ENCODE peak calls at places on chromosome X, in nine cellular contexts. S is heart left ventricle, L is right lobe of liver, W is uterus, F is esophagus muscularis mucosa, D is GM12878, J is A549, T is transverse colon, B is prostate gland. M is an unnamed sample.

GRCh38 chrX:106752101-106752678 is 25.7 kb downstream of the RNF128 start:
- DNase-seq in S (no peak), L (no peak), W (no peak), F (no peak), D (no peak), J (no peak), T (no peak), B (no peak), M (no peak)

GRCh38 chrX:38968344-38968743 is 167.1 kb downstream of the MID1IP1 start:
- DNase-seq in S (no peak), L (no peak), W (no peak), F (no peak), D (no peak), J (no peak), T (no peak), B (no peak), M (no peak)

GRCh38 chrX:53357799-53358530 is 64.5 kb downstream of the SMC1A start:
- DNase-seq in S (no peak), L (no peak), W (no peak), F (no peak), D (no peak), J (no peak), T (no peak), B (no peak), M (no peak)

GRCh38 chrX:85988353-85988752 is 59.0 kb downstream of the CHM start:
- DNase-seq in S (no peak), L (no peak), W (no peak), F (no peak), D (no peak), J (no peak), T (no peak), B (no peak), M (no peak)

GRCh38 chrX:114071412-114071811 is 512.5 kb upstream of the HTR2C start:
- DNase-seq in S (no peak), L (no peak), W (no peak), F (no peak), D (no peak), J (no peak), T (no peak), B (no peak), M (no peak)

GRCh38 chrX:87391742-87392141 is 125.9 kb upstream of the KLHL4 start:
- DNase-seq in S (no peak), L (no peak), W (no peak), F (no peak), D (no peak), J (no peak), T (no peak), B (no peak), M (no peak)

GRCh38 chrX:38006283-38006682 is at the start of gene SYTL5:
- DNase-seq in S (no peak), L (no peak), W (no peak), F (no peak), D (no peak), J (no peak), T (no peak), B (peak), M (no peak)

GRCh38 chrX:68571292-68572256 is 72.7 kb downstream of the YIPF6 start:
- DNase-seq in S (no peak), L (no peak), W (no peak), F (no peak), D (peak), J (peak), T (no peak), B (no peak), M (no peak)

GRCh38 chrX:41889317-41890025 is 33.9 kb downstream of the CASK start:
- DNase-seq in S (no peak), L (no peak), W (no peak), F (no peak), D (no peak), J (peak), T (no peak), B (no peak), M (no peak)

GRCh38 chrX:75603833-75604232 is 81.0 kb upstream of the ZDHHC15 start:
- DNase-seq in S (no peak), L (no peak), W (no peak), F (no peak), D (no peak), J (peak), T (no peak), B (no peak), M (no peak)

GRCh38 chrX:45710081-45710801 is 509.6 kb upstream of the DIPK2B start:
- DNase-seq in S (no peak), L (no peak), W (no peak), F (no peak), D (peak), J (peak), T (no peak), B (no peak), M (no peak)

GRCh38 chrX:12042615-12043014 is 95.7 kb upstream of the FRMPD4 start:
- DNase-seq in S (no peak), L (no peak), W (no peak), F (no peak), D (no peak), J (no peak), T (no peak), B (no peak), M (no peak)

GRCh38 chrX:53704854-53705253 is 18.3 kb upstream of the HUWE1 start:
- DNase-seq in S (no peak), L (no peak), W (no peak), F (no peak), D (no peak), J (no peak), T (no peak), B (no peak), M (no peak)

DNA sequence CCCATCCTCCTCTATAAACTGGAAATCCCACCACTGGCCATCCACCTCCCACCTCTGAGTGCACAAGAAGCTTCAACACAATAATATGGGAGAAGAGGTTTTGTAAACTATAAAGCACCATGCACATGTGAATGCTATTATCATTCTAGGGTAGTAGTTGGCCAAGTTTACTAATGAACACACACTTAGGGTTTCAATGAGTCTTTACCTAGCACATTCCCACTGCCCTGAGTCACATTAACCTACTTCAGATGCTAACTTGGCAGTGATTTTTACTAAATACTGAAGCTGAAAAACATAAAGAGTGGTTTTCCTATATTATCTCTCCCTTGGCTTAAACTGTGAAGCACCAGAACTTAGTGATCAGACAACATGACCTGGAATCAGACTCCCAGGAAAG is 93.9 kb downstream of the SH3KBP1 start:
- DNase-seq in S (no peak), L (no peak), W (no peak), F (no peak), D (no peak), J (no peak), T (no peak), B (no peak), M (no peak)
- H3K27ac ChIP-seq in S (no peak), L (no peak), W (no peak), F (no peak), D (peak), J (no peak), T (no peak), B (no peak), M (no peak)

GRCh38 chrX:31331045-31331444 is 259.2 kb upstream of the FTHL17 start:
- DNase-seq in S (no peak), L (no peak), W (no peak), F (no peak), D (no peak), J (no peak), T (no peak), B (no peak), M (no peak)
- TF ChIP-seq POLR2A in S (no peak), L (no peak), W (no peak), F (no peak), D (no peak), J (no peak), T (no peak), B (no peak), M (no peak)

GRCh38 chrX:153488231-153488914 is 6.4 kb upstream of the BGN start:
- DNase-seq in S (peak), L (no peak), W (no peak), F (no peak), D (no peak), J (no peak), T (no peak), B (no peak), M (no peak)
- H3K27ac ChIP-seq in S (peak), L (no peak), W (peak), F (no peak), D (no peak), J (no peak), T (no peak), B (no peak), M (peak)

GRCh38 chrX:10016516-10017132 is 49.5 kb downstream of the CLDN34 start:
- DNase-seq in S (no peak), L (no peak), W (no peak), F (no peak), D (no peak), J (no peak), T (no peak), B (peak), M (no peak)

GRCh38 chrX:10011991-10012390 is 44.8 kb downstream of the CLDN34 start:
- DNase-seq in S (no peak), L (no peak), W (no peak), F (no peak), D (no peak), J (no peak), T (no peak), B (no peak), M (no peak)

GRCh38 chrX:10015711-10016515 is 48.8 kb downstream of the CLDN34 start:
- DNase-seq in S (peak), L (no peak), W (peak), F (no peak), D (no peak), J (no peak), T (no peak), B (peak), M (no peak)

GRCh38 chrX:10012776-10013175 is 45.6 kb downstream of the CLDN34 start:
- DNase-seq in S (no peak), L (no peak), W (no peak), F (no peak), D (no peak), J (no peak), T (no peak), B (no peak), M (no peak)

GRCh38 chrX:10014462-10015373 is 47.6 kb downstream of the CLDN34 start:
- DNase-seq in S (peak), L (peak), W (peak), F (peak), D (no peak), J (peak), T (peak), B (peak), M (no peak)
- TF ChIP-seq POLR2A in S (peak), L (peak), W (peak), F (no peak), D (peak), J (peak), T (peak), B (peak), M (peak)

GRCh38 chrX:115582871-115583729 is 22.1 kb downstream of the PLS3 start:
- DNase-seq in S (no peak), L (no peak), W (no peak), F (no peak), D (no peak), J (no peak), T (no peak), B (no peak), M (no peak)
- H3K27ac ChIP-seq in S (peak), L (no peak), W (peak), F (peak), D (no peak), J (peak), T (peak), B (no peak), M (peak)

DNA sequence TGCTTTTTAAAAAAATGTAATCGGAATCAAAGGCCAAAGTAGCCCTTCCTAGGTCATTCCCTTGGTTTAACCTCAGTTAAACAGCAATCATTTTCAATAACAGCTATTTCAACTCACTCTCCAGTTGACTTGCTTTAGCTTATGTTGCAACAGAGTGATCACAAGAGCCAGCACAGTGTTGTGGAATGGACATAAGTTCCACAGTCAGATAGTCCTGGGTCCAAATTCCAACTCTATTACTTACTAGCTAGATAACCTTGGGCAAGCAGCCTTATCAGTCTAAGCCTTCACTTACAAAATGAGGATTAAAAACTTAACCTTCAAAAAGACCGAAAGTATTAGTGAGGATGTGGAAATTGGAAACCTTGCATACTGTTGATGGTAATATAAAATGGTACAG is 9.2 kb upstream of the GPC3 start:
- DNase-seq in S (no peak), L (no peak), W (no peak), F (no peak), D (no peak), J (no peak), T (no peak), B (no peak), M (no peak)
- TF ChIP-seq POLR2A in S (no peak), L (no peak), W (no peak), F (no peak), D (no peak), J (no peak), T (no peak), B (no peak), M (no peak)

DNA sequence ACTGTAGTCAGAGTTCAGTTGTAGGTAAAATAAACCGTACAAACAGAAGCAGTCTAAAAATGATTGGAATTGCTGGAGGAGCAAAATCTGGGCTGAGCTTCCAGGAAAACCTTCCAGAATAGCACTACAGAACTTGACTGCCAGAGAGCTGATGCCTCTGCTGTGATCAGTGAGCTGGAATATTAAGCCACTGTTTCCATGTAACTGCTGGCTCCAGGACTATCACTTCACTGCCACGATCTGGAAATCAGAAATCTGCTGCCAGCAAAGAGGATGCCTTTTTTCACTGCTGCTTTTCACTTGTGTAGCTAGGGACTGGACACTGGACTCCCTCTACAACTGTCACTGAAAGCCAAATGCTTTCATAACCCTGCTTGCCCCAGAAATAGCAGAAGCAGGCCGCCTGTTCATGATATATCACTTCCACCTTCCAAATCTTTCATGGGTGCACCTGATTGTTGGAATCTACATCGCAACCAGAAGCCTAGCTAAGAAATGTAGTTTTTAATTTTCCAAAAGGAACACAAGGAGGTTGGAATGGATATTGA is 9.4 kb upstream of the AP1S2 start:
- DNase-seq in S (no peak), L (no peak), W (no peak), F (no peak), D (no peak), J (no peak), T (no peak), B (no peak), M (no peak)
- H3K27ac ChIP-seq in S (no peak), L (no peak), W (no peak), F (peak), D (no peak), J (no peak), T (no peak), B (no peak), M (no peak)